ENCODE peak calls at places on chromosomes 16 and 17, in six cellular contexts. V, Y, Z, K, B and S are unnamed samples.

GRCh38 chr17:2020721-2021120 is 4.4 kb downstream of the RTN4RL1 start:
- DNase-seq in K (no peak), Z (no peak), V (no peak), Y (no peak), B (no peak), S (no peak)

GRCh38 chr16:17412221-17412620 is 58.5 kb downstream of the XYLT1 start:
- DNase-seq in K (no peak), B (no peak), Z (no peak), Y (no peak), V (no peak), S (no peak)

GRCh38 chr17:2926019-2926650 is 129.9 kb downstream of the RAP1GAP2 start:
- DNase-seq in V (no peak), Y (peak), B (no peak), Z (no peak), K (no peak), S (peak)

GRCh38 chr17:79038545-79039135 is 14.7 kb downstream of the C1QTNF1 start:
- DNase-seq in V (no peak), K (no peak), Y (no peak), Z (no peak), B (no peak), S (no peak)

GRCh38 chr17:50498021-50498874 is 10.0 kb upstream of the MYCBPAP start:
- DNase-seq in K (no peak), B (no peak), V (no peak), Y (no peak), Z (no peak), S (no peak)

GRCh38 chr16:67563708-67564468 is 1.6 kb downstream of the CTCF start:
- DNase-seq in B (peak), V (no peak), Z (no peak), K (no peak), Y (peak), S (peak)

GRCh38 chr17:59786536-59787319 is 79.3 kb downstream of the VMP1 start:
- DNase-seq in K (peak), Y (peak), Z (peak), B (peak), V (peak), S (peak)

GRCh38 chr16:87240211-87241134 is 76.7 kb downstream of the C16orf95 start:
- DNase-seq in Y (peak), Z (no peak), B (no peak), K (no peak), V (no peak), S (no peak)

GRCh38 chr17:347309-347708 is 5.3 kb downstream of the RPH3AL start:
- DNase-seq in B (no peak), Y (no peak), V (no peak), K (no peak), Z (no peak), S (no peak)

GRCh38 chr16:49605536-49606241 is 232.1 kb downstream of the C16orf78 start:
- DNase-seq in Z (no peak), Y (no peak), K (no peak), V (no peak), B (no peak), S (no peak)

GRCh38 chr17:68349157-68349556 is 57.9 kb downstream of the ARSG start:
- DNase-seq in K (no peak), B (peak), Y (no peak), V (peak), Z (no peak), S (no peak)

GRCh38 chr17:45912319-45912718 is 18.0 kb downstream of the MAPT start:
- DNase-seq in K (no peak), Y (no peak), B (no peak), Z (no peak), V (no peak), S (no peak)

GRCh38 chr16:55031481-55031880 is 100.8 kb downstream of the IRX5 start:
- DNase-seq in V (no peak), B (no peak), Y (no peak), K (no peak), Z (no peak), S (no peak)

GRCh38 chr16:27230562-27230991 is 27.3 kb downstream of the KDM8 start:
- DNase-seq in K (no peak), B (no peak), Z (no peak), Y (no peak), V (no peak), S (peak)

GRCh38 chr16:31265329-31266245 is 5.8 kb downstream of the ITGAM start:
- DNase-seq in Y (no peak), V (peak), Z (peak), B (no peak), K (no peak), S (no peak)

GRCh38 chr17:7797976-7798375 is 36.0 kb upstream of the KDM6B start:
- DNase-seq in V (no peak), B (no peak), Y (no peak), Z (no peak), K (no peak), S (no peak)

GRCh38 chr16:84378567-84378966 is 10.2 kb downstream of the ATP2C2 start:
- DNase-seq in V (no peak), K (no peak), Y (no peak), Z (no peak), B (no peak), S (no peak)

GRCh38 chr17:45110676-45111611 is 21.4 kb downstream of the PLCD3 start:
- DNase-seq in K (no peak), V (no peak), Y (peak), B (no peak), Z (no peak), S (no peak)

GRCh38 chr17:39281806-39282205 is 56.1 kb upstream of the STAC2 start:
- DNase-seq in V (no peak), B (no peak), K (peak), Z (no peak), Y (no peak), S (no peak)

GRCh38 chr16:50818380-50818779 is 76.5 kb downstream of the CYLD start:
- DNase-seq in V (no peak), B (no peak), K (no peak), Y (no peak), Z (no peak), S (no peak)

GRCh38 chr16:87636741-87637140 is 34.4 kb downstream of the JPH3 start:
- DNase-seq in Z (no peak), V (no peak), K (no peak), B (no peak), Y (no peak), S (no peak)

GRCh38 chr17:265726-266125 is 84.3 kb upstream of the DOC2B start:
- DNase-seq in V (no peak), Z (no peak), B (no peak), Y (no peak), K (no peak), S (no peak)

GRCh38 chr17:80982426-80982974 is 9.1 kb upstream of the CHMP6 start:
- DNase-seq in V (no peak), K (no peak), Y (no peak), B (no peak), Z (no peak), S (no peak)

GRCh38 chr17:15966183-15966878 is 21.4 kb downstream of the ADORA2B start:
- DNase-seq in K (no peak), V (no peak), Z (no peak), Y (no peak), B (peak), S (no peak)

GRCh38 chr16:84093879-84094270 is 22.9 kb downstream of the MBTPS1 start:
- DNase-seq in B (no peak), Y (no peak), K (no peak), Z (no peak), V (no peak), S (no peak)

GRCh38 chr17:8954339-8954738 is 11.2 kb downstream of the PIK3R5 start:
- DNase-seq in Y (no peak), Z (peak), K (no peak), B (no peak), V (no peak), S (peak)

GRCh38 chr17:17824119-17824779 is 12.5 kb downstream of the SREBF1 start:
- DNase-seq in B (no peak), K (no peak), V (no peak), Y (peak), Z (no peak), S (no peak)

GRCh38 chr16:67120025-67120424 is 10.3 kb downstream of the PHAF1 start:
- DNase-seq in B (no peak), K (no peak), V (no peak), Z (no peak), Y (no peak), S (no peak)

GRCh38 chr16:88287219-88287618 is 95.5 kb upstream of the ZNF469 start:
- DNase-seq in Z (no peak), K (peak), Y (peak), B (peak), V (no peak), S (peak)

GRCh38 chr16:65116216-65116615 is 5.6 kb downstream of the CDH11 start:
- DNase-seq in Z (no peak), B (no peak), K (no peak), Y (no peak), V (no peak), S (no peak)

DNA sequence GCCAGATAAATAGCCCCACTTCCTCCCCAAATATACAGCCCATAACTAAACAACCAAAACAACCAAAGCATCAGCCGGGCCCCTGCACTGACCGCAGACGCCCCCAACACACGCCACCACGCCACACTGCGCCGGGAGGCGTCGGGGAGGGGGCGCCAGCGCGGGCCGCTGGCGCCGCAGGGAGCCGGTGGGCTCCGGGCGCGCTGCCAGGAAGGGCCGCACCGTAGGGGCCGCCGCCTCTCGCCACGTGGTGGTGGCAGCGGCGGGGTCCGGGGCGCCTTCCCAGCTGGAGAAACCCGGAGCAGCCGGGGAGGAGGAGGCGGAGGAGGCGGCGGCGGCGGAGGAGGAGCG is 319 bp upstream of the TBKBP1 start:
- DNase-seq in Y (no peak), Z (no peak), B (no peak), V (no peak), K (no peak), S (no peak)
- TF ChIP-seq GABPA in Y (no peak), Z (no peak), B (no peak), V (no peak), K (no peak), S (no peak)

GRCh38 chr16:4426021-4426684 is 485 bp downstream of the DNAJA3 start:
- DNase-seq in K (no peak), Z (no peak), B (peak), V (no peak), Y (peak), S (no peak)
- TF ChIP-seq GABPA in K (no peak), Z (no peak), B (peak), V (no peak), Y (no peak), S (no peak)

GRCh38 chr17:3944485-3945388 is 19.5 kb downstream of the ATP2A3 start:
- DNase-seq in K (peak), V (no peak), Z (peak), B (no peak), Y (peak), S (no peak)
- TF ChIP-seq GABPA in K (no peak), V (no peak), Z (no peak), B (no peak), Y (no peak), S (no peak)

GRCh38 chr17:66835476-66835875 is 559 bp downstream of the CACNG5 start:
- DNase-seq in K (no peak), V (no peak), Y (peak), B (no peak), Z (no peak), S (no peak)

GRCh38 chr17:66837883-66838665 is 3.2 kb downstream of the CACNG5 start:
- DNase-seq in B (no peak), Y (no peak), V (no peak), Z (no peak), K (no peak), S (no peak)

GRCh38 chr17:66834919-66835454 is at the start of gene CACNG5:
- DNase-seq in Y (peak), Z (no peak), V (no peak), B (no peak), K (peak), S (no peak)

GRCh38 chr17:66836063-66837005 is 1.4 kb downstream of the CACNG5 start:
- DNase-seq in B (no peak), V (no peak), Y (no peak), K (no peak), Z (no peak), S (no peak)

DNA sequence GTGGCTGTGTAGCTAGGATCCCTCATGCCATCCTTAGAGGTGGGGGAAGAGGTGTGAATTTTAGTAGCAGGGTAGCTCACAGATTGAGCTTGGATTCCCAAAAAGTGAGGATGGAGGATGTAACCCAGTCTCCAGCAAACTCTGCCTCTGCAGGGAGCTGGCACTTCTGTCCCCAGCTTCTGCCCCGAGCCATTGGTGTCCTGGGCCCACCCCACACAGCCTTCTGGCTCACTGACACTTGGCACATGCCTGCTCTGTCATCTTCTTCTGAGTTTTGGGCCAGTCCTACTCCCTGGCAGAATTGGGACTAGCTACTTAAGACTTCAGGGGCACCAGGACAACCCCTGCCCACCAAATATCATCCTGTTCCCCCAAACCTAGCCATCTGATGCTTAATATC is 2.3 kb downstream of the CACNG5 start:
- DNase-seq in Z (no peak), V (no peak), B (no peak), K (no peak), Y (no peak), S (no peak)
- TF ChIP-seq GABPA in Z (no peak), V (no peak), B (no peak), K (no peak), Y (no peak), S (no peak)

DNA sequence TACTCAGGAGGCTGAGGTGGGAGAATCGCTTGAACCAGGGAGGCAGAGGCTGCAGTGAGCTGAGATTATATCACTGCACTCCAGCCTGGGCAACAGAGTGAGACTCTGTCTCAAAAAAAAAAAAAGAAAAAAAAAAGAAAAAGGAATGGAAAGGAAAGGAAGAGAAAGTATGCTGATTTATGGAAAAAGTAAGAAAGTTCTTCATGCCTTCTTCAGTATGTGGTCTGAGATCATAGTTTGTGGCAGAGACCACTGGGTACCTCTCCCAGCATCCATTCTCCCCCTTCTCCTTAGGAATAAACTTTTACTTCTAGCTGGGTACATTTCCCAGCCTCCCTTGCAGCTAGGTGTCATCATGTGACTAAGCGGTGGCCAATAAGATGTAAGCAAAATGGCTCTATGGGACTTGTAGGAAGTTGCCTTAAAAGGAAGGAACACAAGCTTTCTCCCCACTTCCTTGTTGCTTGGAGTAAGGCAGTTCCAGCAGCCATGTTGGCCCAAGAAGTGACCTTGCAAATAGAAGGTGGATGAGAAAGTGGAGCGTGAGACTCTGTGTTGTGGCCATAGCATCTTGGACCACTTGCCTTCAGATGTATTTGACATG is 26.1 kb upstream of the XPO6 start:
- DNase-seq in K (peak), Z (no peak), V (no peak), Y (no peak), B (no peak), S (peak)
- TF ChIP-seq GABPA in K (no peak), Z (no peak), V (no peak), Y (no peak), B (no peak), S (no peak)

DNA sequence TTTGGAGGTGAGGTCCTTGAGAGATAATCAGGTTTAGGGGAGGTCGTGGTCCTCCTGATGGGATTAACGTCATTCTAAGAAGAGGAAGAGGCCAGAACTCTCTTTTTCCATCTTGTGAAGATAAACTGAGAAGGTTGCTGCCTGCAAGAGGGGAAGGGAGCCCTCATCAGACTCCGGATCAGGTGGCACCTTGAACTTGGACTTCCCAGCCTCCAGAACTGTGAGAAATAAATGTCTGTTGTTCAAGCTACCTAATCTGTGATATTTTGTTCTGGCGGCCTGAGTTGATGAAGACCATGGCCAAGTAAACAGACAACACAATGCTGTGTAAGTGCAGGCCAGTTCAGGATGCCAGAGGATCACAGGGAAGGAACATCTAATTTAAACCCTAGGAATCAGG is 10.9 kb upstream of the PRKCB start:
- DNase-seq in Y (no peak), V (no peak), Z (no peak), K (no peak), B (no peak), S (no peak)
- TF ChIP-seq GABPA in Y (no peak), V (no peak), Z (no peak), K (no peak), B (no peak), S (no peak)

DNA sequence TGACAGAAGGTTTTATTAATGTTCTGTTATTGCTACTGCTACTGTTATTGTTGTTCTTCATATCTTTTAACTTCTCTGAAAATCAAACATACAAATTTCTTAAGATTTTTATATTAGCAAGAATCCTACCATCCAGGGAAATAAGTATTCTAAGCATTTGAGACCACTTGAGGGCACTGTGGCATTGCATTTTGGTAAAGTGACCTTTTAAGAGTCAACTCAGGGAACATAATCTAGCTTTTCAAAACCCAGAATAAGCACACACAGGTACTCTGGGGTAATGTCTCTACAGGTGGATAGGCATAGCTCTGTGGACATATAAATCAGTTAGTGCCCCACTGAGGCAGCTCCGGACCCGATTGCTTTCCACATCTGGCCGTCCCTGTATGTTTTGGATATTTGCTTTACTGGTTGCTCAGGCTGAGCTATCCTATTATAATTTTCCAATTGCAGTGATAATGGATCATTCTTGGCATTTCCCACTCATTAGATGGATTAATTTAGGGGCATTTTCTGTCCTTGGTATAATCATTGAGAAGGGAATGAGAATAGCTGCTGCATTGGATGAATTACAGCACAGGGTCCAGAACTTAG is 1425.1 kb upstream of the CDH8 start:
- DNase-seq in B (peak), V (no peak), K (no peak), Y (peak), Z (no peak), S (no peak)
- TF ChIP-seq GABPA in B (no peak), V (no peak), K (no peak), Y (no peak), Z (no peak), S (no peak)

DNA sequence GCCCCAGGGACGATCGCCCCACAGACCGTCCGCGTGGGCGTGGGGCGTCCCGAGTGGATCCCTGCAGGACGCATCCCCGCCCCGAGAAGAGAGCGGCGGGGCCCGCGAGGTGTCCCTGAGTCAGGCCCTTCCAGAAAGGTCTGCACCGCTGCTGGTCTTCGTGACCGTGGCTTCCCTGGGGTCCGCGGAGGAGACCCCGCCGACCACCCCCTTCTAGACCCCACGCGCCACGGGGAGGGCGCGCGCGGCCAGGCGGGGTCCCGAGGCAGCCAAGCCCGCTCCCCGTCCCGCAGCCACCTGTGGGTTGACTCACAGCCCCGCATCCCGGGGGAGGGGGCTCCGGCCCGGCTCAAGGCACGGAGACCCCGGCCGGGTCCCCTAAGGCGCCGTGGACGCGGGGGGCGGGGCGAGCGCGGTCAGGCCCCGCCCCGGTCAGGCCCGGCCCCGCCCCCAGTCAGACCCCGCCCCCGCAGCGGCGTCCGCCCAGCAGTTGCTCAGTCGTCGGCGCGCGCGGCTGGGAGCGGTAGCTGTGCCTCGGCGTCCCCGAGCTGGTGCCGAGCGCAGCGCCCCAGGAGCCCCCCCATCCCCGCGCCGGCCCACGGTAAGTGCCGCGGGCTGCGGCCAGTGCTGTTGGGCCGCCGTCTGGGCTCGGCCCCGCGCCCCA is at the start of gene BAIAP3:
- DNase-seq in Y (peak), Z (no peak), B (no peak), K (peak), V (no peak), S (no peak)
- TF ChIP-seq GABPA in Y (no peak), Z (no peak), B (no peak), K (no peak), V (no peak), S (no peak)

GRCh38 chr17:55462711-55463110 is 41.1 kb upstream of the MMD start:
- DNase-seq in K (no peak), B (no peak), V (no peak), Y (no peak), Z (no peak), S (no peak)

GRCh38 chr17:55462234-55462633 is 40.6 kb upstream of the MMD start:
- DNase-seq in Z (no peak), V (no peak), K (no peak), Y (no peak), B (no peak), S (no peak)

GRCh38 chr17:55463600-55463999 is 42.0 kb upstream of the MMD start:
- DNase-seq in Z (no peak), B (no peak), V (peak), Y (no peak), K (no peak), S (no peak)

DNA sequence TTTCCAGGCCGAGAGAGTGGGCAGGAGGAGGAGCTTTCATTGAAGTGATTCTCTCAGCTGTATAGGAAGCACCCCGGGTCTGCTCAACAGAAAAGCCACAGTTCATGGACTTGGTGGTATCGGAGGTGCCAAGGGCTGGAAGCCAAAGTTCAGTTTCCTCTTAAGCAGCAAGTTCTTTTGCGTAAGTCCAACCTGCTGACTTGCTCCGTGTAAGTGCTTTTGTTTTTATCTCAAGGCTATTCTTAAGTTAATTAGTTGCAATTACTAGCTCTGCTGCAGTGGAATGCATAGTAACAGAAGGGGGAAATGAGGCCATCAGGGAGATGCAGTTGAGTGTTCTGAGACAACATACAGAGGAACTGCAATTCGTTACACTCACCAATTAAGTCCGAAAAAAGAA is 44.6 kb downstream of the SMIM36 start:
- DNase-seq in B (no peak), V (peak), Y (no peak), Z (peak), K (no peak), S (no peak)
- TF ChIP-seq GABPA in B (no peak), V (no peak), Y (no peak), Z (no peak), K (no peak), S (no peak)